ENCODE peak calls at places on chromosomes 12 and 14, in ten cellular contexts. W is foreskin keratinocyte; K is lung; I is right atrium auricular region; M is neural progenitor cell; Z is CD8-positive, alpha-beta T cell; N is body of pancreas; O is hepatocyte; E is fibroblast of lung; S is left lung. T is an unnamed sample.

GRCh38 chr12:18581232-18581962 is 156.4 kb downstream of the PLCZ1 start:
- DNase-seq in W (no peak), K (no peak), I (no peak), M (no peak), Z (no peak), N (no peak), O (no peak), E (peak; percentile 50), S (no peak), T (no peak)

GRCh38 chr14:62002636-62003035 is 240.4 kb downstream of the SNAPC1 start:
- DNase-seq in W (peak; percentile 81), K (no peak), I (no peak), M (no peak), Z (no peak), N (no peak), O (no peak), E (no peak), S (no peak), T (no peak)

GRCh38 chr14:52033131-52033642 is 35.7 kb downstream of the NID2 start:
- DNase-seq in W (peak; percentile 10), K (no peak), I (no peak), M (peak; percentile 46), Z (no peak), N (peak; percentile 25), O (no peak), E (no peak), S (no peak), T (no peak)

GRCh38 chr12:82124711-82125110 is 233.5 kb downstream of the CCDC59 start:
- DNase-seq in W (peak; percentile 48), K (no peak), I (no peak), M (no peak), Z (no peak), N (no peak), O (peak; percentile 25), E (no peak), S (no peak), T (no peak)

GRCh38 chr12:104596128-104596799 is 139.5 kb downstream of the CHST11 start:
- DNase-seq in W (peak; percentile 26), K (peak; percentile 34), I (peak; percentile 72), M (no peak), Z (no peak), N (no peak), O (peak; percentile 42), E (peak; percentile 92), S (no peak), T (no peak)

GRCh38 chr12:10641735-10642500 is 28.5 kb upstream of the MAGOHB start:
- DNase-seq in W (peak; percentile 44), K (no peak), I (no peak), M (no peak), Z (no peak), N (no peak), O (no peak), E (peak; percentile 11), S (no peak), T (no peak)

GRCh38 chr14:76977793-76978730 is 50.4 kb downstream of the IRF2BPL start:
- DNase-seq in W (no peak), K (peak; percentile 68), I (peak; percentile 75), M (no peak), Z (peak; percentile 44), N (no peak), O (peak; percentile 77), E (peak; percentile 38), S (peak; percentile 93), T (peak; percentile 63)

GRCh38 chr12:24928131-24928530 is 20.8 kb downstream of the BCAT1 start:
- DNase-seq in W (no peak), K (no peak), I (no peak), M (peak; percentile 41), Z (no peak), N (no peak), O (no peak), E (no peak), S (no peak), T (no peak)

DNA sequence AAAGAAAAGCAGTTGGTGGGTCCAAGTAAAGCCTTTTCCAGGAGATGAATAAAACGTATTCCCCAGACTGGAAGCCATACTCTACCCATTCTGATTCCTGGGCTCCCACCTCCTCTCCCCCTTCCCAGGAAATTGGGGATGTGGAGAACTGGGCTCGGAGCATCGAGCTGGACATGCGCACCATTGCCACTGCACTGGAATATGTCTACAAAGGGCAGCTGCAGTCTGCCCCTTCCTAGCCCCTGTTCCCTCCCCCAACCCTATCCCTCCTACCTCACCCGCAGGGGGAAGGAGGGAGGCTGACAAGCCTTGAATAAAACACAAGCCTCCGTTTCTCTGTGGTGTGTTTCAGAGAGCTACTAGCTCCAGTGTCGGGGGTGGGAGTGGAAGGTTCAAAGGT is 822 bp upstream of the RDH5 start:
- DNase-seq in W (no peak), K (no peak), I (no peak), M (no peak), Z (no peak), N (no peak), O (no peak), E (no peak), S (no peak), T (no peak)
- H3K4me1 ChIP-seq in W (peaks cover 10% of the 10 kb centered on the region), K (peaks cover 21% of the 10 kb centered on the region), I (peaks cover 86% of the 10 kb centered on the region), M (peaks cover 31% of the 10 kb centered on the region), Z (peaks cover 23% of the 10 kb centered on the region), N (peaks cover 75% of the 10 kb centered on the region), O (peaks cover 30% of the 10 kb centered on the region), E (peaks cover 57% of the 10 kb centered on the region), S (peaks cover 23% of the 10 kb centered on the region), T (peaks cover 5% of the 10 kb centered on the region)

GRCh38 chr12:112936264-112936663 is 2.0 kb upstream of the OAS3 start:
- DNase-seq in W (peak; percentile 71), K (no peak), I (no peak), M (no peak), Z (no peak), N (no peak), O (no peak), E (no peak), S (no peak), T (no peak)
- TF ChIP-seq CTCF in W (no peak), K (no peak), I (no peak), M (no peak), Z (no peak), N (no peak), O (no peak), E (no peak), S (no peak), T (no peak)

DNA sequence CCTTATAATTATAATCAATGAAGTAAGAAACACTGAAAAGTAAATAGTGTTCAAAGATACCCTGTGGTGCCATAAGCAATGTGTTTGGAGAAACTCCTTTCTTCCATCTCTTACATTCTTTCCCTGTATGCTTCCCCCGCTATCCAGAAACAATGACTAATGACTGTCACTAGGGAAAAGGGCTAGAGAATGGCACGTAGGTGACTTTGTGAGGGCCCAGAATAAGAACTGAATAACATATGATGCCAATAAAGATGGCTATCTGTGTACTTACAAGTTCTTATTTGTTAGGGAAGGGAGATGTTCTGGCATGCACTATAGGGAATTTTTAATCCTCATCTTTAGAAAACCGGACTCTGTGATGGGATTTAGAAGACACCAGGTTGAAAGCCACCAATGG is 4.7 kb upstream of the KRT7 start:
- DNase-seq in W (no peak), K (no peak), I (no peak), M (no peak), Z (no peak), N (no peak), O (no peak), E (no peak), S (no peak), T (no peak)
- H3K27me3 ChIP-seq in W (no peaks in the 10 kb centered on the region), K (no peaks in the 10 kb centered on the region), I (peaks cover 8% of the 10 kb centered on the region), M (peaks cover 38% of the 10 kb centered on the region), Z (peaks cover 5% of the 10 kb centered on the region), N (no peaks in the 10 kb centered on the region), O (peaks cover 10% of the 10 kb centered on the region), E (no peaks in the 10 kb centered on the region), S (peaks cover 32% of the 10 kb centered on the region), T (peaks cover 83% of the 10 kb centered on the region)

DNA sequence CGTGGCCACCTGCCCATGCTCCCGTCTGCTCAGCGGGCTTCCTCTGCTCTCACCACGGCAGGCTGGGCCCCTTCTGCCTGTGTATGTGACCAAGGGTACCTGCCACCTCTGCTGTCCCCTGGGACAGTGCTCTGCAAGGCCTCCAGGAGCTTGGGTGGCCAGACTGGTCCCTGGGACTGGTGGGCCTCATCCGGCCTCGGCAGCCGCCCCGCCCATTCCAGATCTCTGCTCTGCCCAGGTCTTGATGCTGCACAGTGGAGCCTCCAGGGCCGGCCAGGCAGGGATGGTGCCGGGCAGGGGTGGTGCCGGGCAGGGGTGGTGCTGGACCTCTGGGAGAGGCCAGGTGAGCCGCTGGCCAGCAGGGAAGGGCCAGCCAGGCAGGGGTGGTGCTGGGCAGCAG is 9.0 kb downstream of the FBRSL1 start:
- DNase-seq in W (no peak), K (no peak), I (no peak), M (no peak), Z (no peak), N (no peak), O (no peak), E (no peak), S (no peak), T (no peak)
- H3K4me1 ChIP-seq in W (no peaks in the 10 kb centered on the region), K (peaks cover 17% of the 10 kb centered on the region), I (peaks cover 100% of the 10 kb centered on the region), M (peaks cover 18% of the 10 kb centered on the region), Z (peaks cover 79% of the 10 kb centered on the region), N (peaks cover 98% of the 10 kb centered on the region), O (peaks cover 30% of the 10 kb centered on the region), E (no peaks in the 10 kb centered on the region), S (peaks cover 12% of the 10 kb centered on the region), T (no peaks in the 10 kb centered on the region)

GRCh38 chr14:30196861-30197260 is 269.2 kb upstream of the PRKD1 start:
- DNase-seq in W (no peak), K (no peak), I (no peak), M (no peak), Z (no peak), N (no peak), O (no peak), E (no peak), S (no peak), T (no peak)
- TF ChIP-seq CTCF in W (no peak), K (no peak), I (no peak), M (no peak), Z (no peak), N (no peak), O (no peak), E (no peak), S (no peak), T (no peak)

GRCh38 chr14:60643443-60644402 is 5.6 kb downstream of the SIX1 start:
- DNase-seq in W (no peak), K (no peak), I (no peak), M (peak; percentile 77), Z (no peak), N (no peak), O (peak; percentile 16), E (peak; percentile 75), S (no peak), T (peak; percentile 79)

GRCh38 chr14:60640859-60641721 is 8.2 kb downstream of the SIX1 start:
- DNase-seq in W (no peak), K (no peak), I (no peak), M (peak; percentile 36), Z (no peak), N (no peak), O (no peak), E (no peak), S (no peak), T (peak; percentile 47)

GRCh38 chr14:60642270-60642789 is 6.9 kb downstream of the SIX1 start:
- DNase-seq in W (no peak), K (no peak), I (no peak), M (peak; percentile 90), Z (no peak), N (no peak), O (peak; percentile 32), E (peak; percentile 35), S (no peak), T (peak; percentile 86)

GRCh38 chr14:60641722-60642269 is 7.5 kb downstream of the SIX1 start:
- DNase-seq in W (no peak), K (no peak), I (no peak), M (no peak), Z (no peak), N (no peak), O (no peak), E (no peak), S (no peak), T (no peak)

GRCh38 chr14:60642790-60643397 is 6.4 kb downstream of the SIX1 start:
- DNase-seq in W (no peak), K (no peak), I (no peak), M (peak; percentile 50), Z (no peak), N (no peak), O (no peak), E (no peak), S (no peak), T (peak; percentile 72)
- H3K27me3 ChIP-seq in W (peaks cover 100% of the 10 kb centered on the region), K (peaks cover 9% of the 10 kb centered on the region), I (peaks cover 96% of the 10 kb centered on the region), M (peaks cover 100% of the 10 kb centered on the region), Z (peaks cover 49% of the 10 kb centered on the region), N (peaks cover 11% of the 10 kb centered on the region), O (peaks cover 100% of the 10 kb centered on the region), E (peaks cover 48% of the 10 kb centered on the region), S (peaks cover 100% of the 10 kb centered on the region), T (peaks cover 100% of the 10 kb centered on the region)